ENCODE peak calls at places on chromosomes 4 and X, in four cellular contexts. One of them, this sample, is unnamed.

GRCh38 chrX:68829594-68830485 is 1.0 kb downstream of the EFNB1 start:
- DNase-seq in amniotic stem cell: no peak
- DNase-seq in activated naive CD8-positive, alpha-beta T cell treated with anti-CD3 and anti-CD28 coated beads, Interleukin-2, amount 50 U/mL, for 24 hours: peak
- DNase-seq in M059J: peak
- DNase-seq in this sample: peak

GRCh38 chr4:3669553-3669949 is 96.6 kb upstream of the ADRA2C start:
- DNase-seq in amniotic stem cell: no peak
- DNase-seq in M059J: no peak
- DNase-seq in activated naive CD8-positive, alpha-beta T cell treated with anti-CD3 and anti-CD28 coated beads, Interleukin-2, amount 50 U/mL, for 24 hours: no peak
- DNase-seq in this sample: no peak

GRCh38 chrX:68684291-68684918 is 36.9 kb downstream of the STARD8 start:
- DNase-seq in M059J: no peak
- DNase-seq in amniotic stem cell: no peak
- DNase-seq in activated naive CD8-positive, alpha-beta T cell treated with anti-CD3 and anti-CD28 coated beads, Interleukin-2, amount 50 U/mL, for 24 hours: peak
- DNase-seq in this sample: peak

GRCh38 chrX:132704769-132705168 is 215.9 kb upstream of the MBNL3 start:
- DNase-seq in M059J: no peak
- DNase-seq in amniotic stem cell: no peak
- DNase-seq in activated naive CD8-positive, alpha-beta T cell treated with anti-CD3 and anti-CD28 coated beads, Interleukin-2, amount 50 U/mL, for 24 hours: no peak
- DNase-seq in this sample: no peak

GRCh38 chrX:68935362-68935761 is 106.5 kb downstream of the EFNB1 start:
- DNase-seq in M059J: no peak
- DNase-seq in activated naive CD8-positive, alpha-beta T cell treated with anti-CD3 and anti-CD28 coated beads, Interleukin-2, amount 50 U/mL, for 24 hours: no peak
- DNase-seq in amniotic stem cell: no peak
- DNase-seq in this sample: no peak

GRCh38 chrX:115642895-115643530 is 82.0 kb downstream of the PLS3 start:
- DNase-seq in amniotic stem cell: peak
- DNase-seq in M059J: peak
- DNase-seq in activated naive CD8-positive, alpha-beta T cell treated with anti-CD3 and anti-CD28 coated beads, Interleukin-2, amount 50 U/mL, for 24 hours: peak
- DNase-seq in this sample: peak

GRCh38 chr4:172850838-172851237 is 317.8 kb upstream of the GALNT7 start:
- DNase-seq in M059J: peak
- DNase-seq in amniotic stem cell: peak
- DNase-seq in activated naive CD8-positive, alpha-beta T cell treated with anti-CD3 and anti-CD28 coated beads, Interleukin-2, amount 50 U/mL, for 24 hours: no peak
- DNase-seq in this sample: no peak

GRCh38 chr4:139844459-139845036 is 178.9 kb downstream of the MGST2 start:
- DNase-seq in M059J: no peak
- DNase-seq in activated naive CD8-positive, alpha-beta T cell treated with anti-CD3 and anti-CD28 coated beads, Interleukin-2, amount 50 U/mL, for 24 hours: no peak
- DNase-seq in amniotic stem cell: no peak
- DNase-seq in this sample: no peak

GRCh38 chr4:123896446-123897071 is 500.0 kb downstream of the SPRY1 start:
- DNase-seq in activated naive CD8-positive, alpha-beta T cell treated with anti-CD3 and anti-CD28 coated beads, Interleukin-2, amount 50 U/mL, for 24 hours: no peak
- DNase-seq in amniotic stem cell: no peak
- DNase-seq in M059J: no peak
- DNase-seq in this sample: no peak

GRCh38 chr4:74056858-74057562 is 18.5 kb upstream of the CXCL3 start:
- DNase-seq in activated naive CD8-positive, alpha-beta T cell treated with anti-CD3 and anti-CD28 coated beads, Interleukin-2, amount 50 U/mL, for 24 hours: no peak
- DNase-seq in M059J: peak
- DNase-seq in amniotic stem cell: peak
- DNase-seq in this sample: no peak

GRCh38 chrX:110037181-110037580 is 34.3 kb downstream of the TMEM164 start:
- DNase-seq in activated naive CD8-positive, alpha-beta T cell treated with anti-CD3 and anti-CD28 coated beads, Interleukin-2, amount 50 U/mL, for 24 hours: no peak
- DNase-seq in amniotic stem cell: no peak
- DNase-seq in M059J: peak
- DNase-seq in this sample: no peak

GRCh38 chrX:100410901-100411801 is 1.1 kb upstream of the PCDH19 start:
- DNase-seq in activated naive CD8-positive, alpha-beta T cell treated with anti-CD3 and anti-CD28 coated beads, Interleukin-2, amount 50 U/mL, for 24 hours: no peak
- DNase-seq in M059J: no peak
- DNase-seq in amniotic stem cell: no peak
- DNase-seq in this sample: no peak

GRCh38 chr4:12791536-12791935 is 692.6 kb downstream of the RAB28 start:
- DNase-seq in M059J: peak
- DNase-seq in activated naive CD8-positive, alpha-beta T cell treated with anti-CD3 and anti-CD28 coated beads, Interleukin-2, amount 50 U/mL, for 24 hours: no peak
- DNase-seq in amniotic stem cell: no peak
- DNase-seq in this sample: no peak

GRCh38 chr4:119059221-119059620 is 76.4 kb upstream of the MYOZ2 start:
- DNase-seq in M059J: no peak
- DNase-seq in amniotic stem cell: no peak
- DNase-seq in activated naive CD8-positive, alpha-beta T cell treated with anti-CD3 and anti-CD28 coated beads, Interleukin-2, amount 50 U/mL, for 24 hours: no peak
- DNase-seq in this sample: no peak

GRCh38 chr4:122140834-122141233 is 11.3 kb upstream of the BLTP1 start:
- DNase-seq in M059J: no peak
- DNase-seq in amniotic stem cell: no peak
- DNase-seq in activated naive CD8-positive, alpha-beta T cell treated with anti-CD3 and anti-CD28 coated beads, Interleukin-2, amount 50 U/mL, for 24 hours: no peak
- DNase-seq in this sample: no peak

GRCh38 chr4:168336837-168337549 is 18.4 kb upstream of the DDX60 start:
- DNase-seq in M059J: no peak
- DNase-seq in amniotic stem cell: no peak
- DNase-seq in activated naive CD8-positive, alpha-beta T cell treated with anti-CD3 and anti-CD28 coated beads, Interleukin-2, amount 50 U/mL, for 24 hours: no peak
- DNase-seq in this sample: no peak

GRCh38 chr4:52979020-52979419 is 116.9 kb downstream of the RASL11B start:
- DNase-seq in amniotic stem cell: no peak
- DNase-seq in activated naive CD8-positive, alpha-beta T cell treated with anti-CD3 and anti-CD28 coated beads, Interleukin-2, amount 50 U/mL, for 24 hours: no peak
- DNase-seq in M059J: no peak
- DNase-seq in this sample: no peak

GRCh38 chrX:68808686-68809357 is 20.0 kb upstream of the EFNB1 start:
- DNase-seq in M059J: peak
- DNase-seq in activated naive CD8-positive, alpha-beta T cell treated with anti-CD3 and anti-CD28 coated beads, Interleukin-2, amount 50 U/mL, for 24 hours: no peak
- DNase-seq in amniotic stem cell: no peak
- DNase-seq in this sample: no peak

GRCh38 chr4:14831447-14831846 is 170.8 kb upstream of the CPEB2 start:
- DNase-seq in amniotic stem cell: no peak
- DNase-seq in activated naive CD8-positive, alpha-beta T cell treated with anti-CD3 and anti-CD28 coated beads, Interleukin-2, amount 50 U/mL, for 24 hours: no peak
- DNase-seq in M059J: no peak
- DNase-seq in this sample: no peak

GRCh38 chrX:145190801-145191389 is 56.4 kb upstream of the SPANXN1 start:
- DNase-seq in amniotic stem cell: no peak
- DNase-seq in M059J: peak
- DNase-seq in activated naive CD8-positive, alpha-beta T cell treated with anti-CD3 and anti-CD28 coated beads, Interleukin-2, amount 50 U/mL, for 24 hours: no peak
- DNase-seq in this sample: no peak

GRCh38 chr4:22532117-22532516 is 16.3 kb upstream of the ADGRA3 start:
- DNase-seq in M059J: no peak
- DNase-seq in activated naive CD8-positive, alpha-beta T cell treated with anti-CD3 and anti-CD28 coated beads, Interleukin-2, amount 50 U/mL, for 24 hours: no peak
- DNase-seq in amniotic stem cell: no peak
- DNase-seq in this sample: no peak

GRCh38 chr4:145929415-145930178 is 9.0 kb downstream of the ZNF827 start:
- DNase-seq in activated naive CD8-positive, alpha-beta T cell treated with anti-CD3 and anti-CD28 coated beads, Interleukin-2, amount 50 U/mL, for 24 hours: no peak
- DNase-seq in M059J: no peak
- DNase-seq in amniotic stem cell: no peak
- DNase-seq in this sample: no peak

GRCh38 chr4:67052981-67053380 is 492.3 kb downstream of the CENPC start:
- DNase-seq in amniotic stem cell: no peak
- DNase-seq in activated naive CD8-positive, alpha-beta T cell treated with anti-CD3 and anti-CD28 coated beads, Interleukin-2, amount 50 U/mL, for 24 hours: no peak
- DNase-seq in M059J: no peak
- DNase-seq in this sample: no peak

GRCh38 chr4:147768113-147768512 is 36.2 kb downstream of the ARHGAP10 start:
- DNase-seq in activated naive CD8-positive, alpha-beta T cell treated with anti-CD3 and anti-CD28 coated beads, Interleukin-2, amount 50 U/mL, for 24 hours: no peak
- DNase-seq in amniotic stem cell: peak
- DNase-seq in M059J: peak
- DNase-seq in this sample: no peak

GRCh38 chr4:83082777-83083176 is 31.8 kb downstream of the PLAC8 start:
- DNase-seq in activated naive CD8-positive, alpha-beta T cell treated with anti-CD3 and anti-CD28 coated beads, Interleukin-2, amount 50 U/mL, for 24 hours: no peak
- DNase-seq in amniotic stem cell: no peak
- DNase-seq in M059J: peak
- DNase-seq in this sample: peak

GRCh38 chrX:21529771-21530170 is 128.4 kb downstream of the KLHL34 start:
- DNase-seq in M059J: no peak
- DNase-seq in amniotic stem cell: no peak
- DNase-seq in activated naive CD8-positive, alpha-beta T cell treated with anti-CD3 and anti-CD28 coated beads, Interleukin-2, amount 50 U/mL, for 24 hours: no peak
- DNase-seq in this sample: no peak

GRCh38 chr4:17367201-17367600 is 144.7 kb downstream of the QDPR start:
- DNase-seq in activated naive CD8-positive, alpha-beta T cell treated with anti-CD3 and anti-CD28 coated beads, Interleukin-2, amount 50 U/mL, for 24 hours: no peak
- DNase-seq in M059J: peak
- DNase-seq in amniotic stem cell: no peak
- DNase-seq in this sample: no peak

GRCh38 chr4:71595576-71596108 is 188.2 kb downstream of the GC start:
- DNase-seq in M059J: no peak
- DNase-seq in activated naive CD8-positive, alpha-beta T cell treated with anti-CD3 and anti-CD28 coated beads, Interleukin-2, amount 50 U/mL, for 24 hours: no peak
- DNase-seq in amniotic stem cell: no peak
- DNase-seq in this sample: no peak

GRCh38 chrX:136879001-136879667 is 1.4 kb downstream of the RBMX start:
- DNase-seq in activated naive CD8-positive, alpha-beta T cell treated with anti-CD3 and anti-CD28 coated beads, Interleukin-2, amount 50 U/mL, for 24 hours: no peak
- DNase-seq in amniotic stem cell: no peak
- DNase-seq in M059J: peak
- DNase-seq in this sample: no peak

GRCh38 chr4:113725963-113726362 is 35.6 kb downstream of the CAMK2D start:
- DNase-seq in amniotic stem cell: no peak
- DNase-seq in M059J: no peak
- DNase-seq in activated naive CD8-positive, alpha-beta T cell treated with anti-CD3 and anti-CD28 coated beads, Interleukin-2, amount 50 U/mL, for 24 hours: no peak
- DNase-seq in this sample: no peak

This sample was measured in stimulated activated naive CD8-positive, alpha-beta T cell treated with anti-CD3 and anti-CD28 coated beads, Interleukin-15, amount 100 ng/mL, for 72 hours.